ENCODE peak calls at places on chromosome 6, in six cellular contexts. K is uterus, E is anterior cingulate cortex, P is Daoy, A is H7, L is NCI-H1092. B is an unnamed sample.

GRCh38 chr6:118589186-118589585 is 41.1 kb downstream of the PLN start:
- DNase-seq in A (no peak), E (no peak), K (no peak), L (no peak), P (no peak), B (no peak)

GRCh38 chr6:25179051-25179778 is 100.0 kb upstream of the CARMIL1 start:
- DNase-seq in E (no peak), A (no peak), P (no peak), K (no peak), L (no peak), B (no peak)

GRCh38 chr6:32692019-32692418 is 25.6 kb upstream of the HLA-DQB1 start:
- DNase-seq in A (peak), E (no peak), L (no peak), K (no peak), P (peak), B (peak)

GRCh38 chr6:122400121-122400450 is 634 bp downstream of the HSF2 start:
- DNase-seq in P (peak), E (no peak), L (no peak), A (no peak), K (no peak), B (no peak)

GRCh38 chr6:14431375-14432330 is 314.1 kb downstream of the CD83 start:
- DNase-seq in E (no peak), L (peak), P (no peak), A (no peak), K (no peak), B (no peak)

GRCh38 chr6:45663181-45664180 is 285.7 kb upstream of the SUPT3H start:
- DNase-seq in E (peak), P (no peak), A (peak), K (no peak), L (no peak), B (no peak)

GRCh38 chr6:129513471-129513870 is 196.5 kb downstream of the ARHGAP18 start:
- DNase-seq in P (no peak), A (no peak), L (no peak), E (no peak), K (no peak), B (no peak)

GRCh38 chr6:37130704-37131103 is 39.2 kb upstream of the PIM1 start:
- DNase-seq in K (peak), L (no peak), E (no peak), P (peak), A (no peak), B (no peak)

GRCh38 chr6:27866370-27867050 is 45.7 kb downstream of the OR2B2 start:
- DNase-seq in L (peak), E (no peak), P (peak), K (no peak), A (peak), B (no peak)

GRCh38 chr6:129673758-129674157 is 36.2 kb downstream of the ARHGAP18 start:
- DNase-seq in P (no peak), E (no peak), L (no peak), K (no peak), A (no peak), B (no peak)

GRCh38 chr6:25794784-25795183 is 37.1 kb downstream of the SLC17A1 start:
- DNase-seq in K (no peak), P (no peak), L (peak), E (no peak), A (no peak), B (no peak)

GRCh38 chr6:24004062-24004461 is 122.0 kb upstream of the NRSN1 start:
- DNase-seq in L (no peak), K (no peak), E (no peak), P (peak), A (no peak), B (no peak)

GRCh38 chr6:20408851-20409250 is 7.2 kb downstream of the E2F3 start:
- DNase-seq in K (no peak), E (no peak), A (no peak), P (no peak), L (no peak), B (no peak)

GRCh38 chr6:87623248-87623647 is 33.3 kb downstream of the ORC3 start:
- DNase-seq in L (no peak), A (no peak), K (no peak), E (no peak), P (no peak), B (no peak)

GRCh38 chr6:104953410-104953953 is 3.4 kb upstream of the LIN28B start:
- DNase-seq in L (no peak), A (peak), E (no peak), K (no peak), P (no peak), B (no peak)

GRCh38 chr6:7173843-7174503 is 66.2 kb downstream of the RREB1 start:
- DNase-seq in E (no peak), L (no peak), P (no peak), K (no peak), A (peak), B (no peak)

GRCh38 chr6:28673800-28674671 is 148.4 kb downstream of the GPX5 start:
- DNase-seq in K (no peak), A (peak), L (peak), P (peak), E (no peak), B (no peak)